ENCODE peak calls at places on chromosomes 12 and 14, in eight cellular contexts. One of them, this sample, is unnamed.
A peak's percentile ranks its signal among the peaks of the same experiment; 100 is the strongest.

GRCh38 chr12:125263385-125263784 is 198.2 kb downstream of the AACS start:
- DNase-seq in body of pancreas: no peak
- DNase-seq in HFF-Myc: no peak
- DNase-seq in epithelial cell of esophagus: no peak
- DNase-seq in astrocyte of the spinal cord: no peak
- DNase-seq in PC-3: no peak
- DNase-seq in lung: no peak
- DNase-seq in GM12864: no peak
- DNase-seq in this sample: no peak

GRCh38 chr12:49912846-49913245 is 9.1 kb upstream of the FAIM2 start:
- DNase-seq in body of pancreas: no peak
- DNase-seq in HFF-Myc: no peak
- DNase-seq in epithelial cell of esophagus: no peak
- DNase-seq in astrocyte of the spinal cord: no peak
- DNase-seq in PC-3: no peak
- DNase-seq in lung: no peak
- DNase-seq in GM12864: no peak
- DNase-seq in this sample: no peak

GRCh38 chr12:129617849-129618248 is 286.0 kb downstream of the TMEM132D start:
- DNase-seq in body of pancreas: no peak
- DNase-seq in HFF-Myc: no peak
- DNase-seq in epithelial cell of esophagus: no peak
- DNase-seq in astrocyte of the spinal cord: no peak
- DNase-seq in PC-3: no peak
- DNase-seq in lung: no peak
- DNase-seq in GM12864: no peak
- DNase-seq in this sample: no peak

GRCh38 chr14:75427126-75427481 is 718 bp upstream of the JDP2 start:
- DNase-seq in body of pancreas: no peak
- DNase-seq in HFF-Myc: no peak
- DNase-seq in epithelial cell of esophagus: no peak
- DNase-seq in astrocyte of the spinal cord: no peak
- DNase-seq in PC-3: no peak
- DNase-seq in lung: no peak
- DNase-seq in GM12864: no peak
- DNase-seq in this sample: no peak

GRCh38 chr14:65131176-65131765 is 29.0 kb upstream of the MAX start:
- DNase-seq in body of pancreas: no peak
- DNase-seq in HFF-Myc: peak; percentile 32
- DNase-seq in epithelial cell of esophagus: peak; percentile 81
- DNase-seq in astrocyte of the spinal cord: peak; percentile 21
- DNase-seq in PC-3: peak; percentile 77
- DNase-seq in lung: no peak
- DNase-seq in GM12864: no peak
- DNase-seq in this sample: peak; percentile 32

GRCh38 chr12:76804435-76804976 is 40.6 kb downstream of the ZDHHC17 start:
- DNase-seq in body of pancreas: no peak
- DNase-seq in HFF-Myc: no peak
- DNase-seq in epithelial cell of esophagus: no peak
- DNase-seq in astrocyte of the spinal cord: no peak
- DNase-seq in PC-3: no peak
- DNase-seq in lung: no peak
- DNase-seq in GM12864: no peak
- DNase-seq in this sample: no peak

GRCh38 chr12:16606201-16606849 is 363 bp upstream of the LMO3 start:
- DNase-seq in body of pancreas: peak; percentile 61
- DNase-seq in HFF-Myc: no peak
- DNase-seq in epithelial cell of esophagus: peak; percentile 47
- DNase-seq in astrocyte of the spinal cord: peak; percentile 34
- DNase-seq in PC-3: peak; percentile 25
- DNase-seq in lung: peak; percentile 59
- DNase-seq in GM12864: no peak
- DNase-seq in this sample: no peak

GRCh38 chr12:25420116-25420515 is 133.0 kb downstream of the LMNTD1 start:
- DNase-seq in body of pancreas: no peak
- DNase-seq in HFF-Myc: no peak
- DNase-seq in epithelial cell of esophagus: no peak
- DNase-seq in astrocyte of the spinal cord: no peak
- DNase-seq in PC-3: no peak
- DNase-seq in lung: no peak
- DNase-seq in GM12864: no peak
- DNase-seq in this sample: no peak

GRCh38 chr14:26984318-26985177 is 386.7 kb upstream of the NOVA1 start:
- DNase-seq in body of pancreas: peak; percentile 72
- DNase-seq in HFF-Myc: peak; percentile 27
- DNase-seq in epithelial cell of esophagus: peak; percentile 61
- DNase-seq in astrocyte of the spinal cord: peak; percentile 73
- DNase-seq in PC-3: peak; percentile 78
- DNase-seq in lung: peak; percentile 55
- DNase-seq in GM12864: no peak
- DNase-seq in this sample: peak; percentile 31

GRCh38 chr14:60165547-60165876 is 314 bp upstream of the DHRS7 start:
- DNase-seq in body of pancreas: no peak
- DNase-seq in HFF-Myc: no peak
- DNase-seq in epithelial cell of esophagus: no peak
- DNase-seq in astrocyte of the spinal cord: no peak
- DNase-seq in PC-3: no peak
- DNase-seq in lung: no peak
- DNase-seq in GM12864: no peak
- DNase-seq in this sample: no peak

GRCh38 chr12:93812616-93813015 is 135.4 kb downstream of the CRADD start:
- DNase-seq in body of pancreas: no peak
- DNase-seq in HFF-Myc: peak; percentile 52
- DNase-seq in epithelial cell of esophagus: no peak
- DNase-seq in astrocyte of the spinal cord: no peak
- DNase-seq in PC-3: no peak
- DNase-seq in lung: no peak
- DNase-seq in GM12864: no peak
- DNase-seq in this sample: no peak

GRCh38 chr12:26126340-26127284 is 1.8 kb upstream of the BHLHE41 start:
- DNase-seq in body of pancreas: peak; percentile 87
- DNase-seq in HFF-Myc: no peak
- DNase-seq in epithelial cell of esophagus: peak; percentile 86
- DNase-seq in astrocyte of the spinal cord: peak; percentile 83
- DNase-seq in PC-3: peak; percentile 94
- DNase-seq in lung: peak; percentile 78
- DNase-seq in GM12864: no peak
- DNase-seq in this sample: no peak

GRCh38 chr14:53278602-53279506 is 125.7 kb upstream of the DDHD1 start:
- DNase-seq in body of pancreas: no peak
- DNase-seq in HFF-Myc: peak; percentile 50
- DNase-seq in epithelial cell of esophagus: peak; percentile 89
- DNase-seq in astrocyte of the spinal cord: peak; percentile 76
- DNase-seq in PC-3: peak; percentile 86
- DNase-seq in lung: no peak
- DNase-seq in GM12864: no peak
- DNase-seq in this sample: peak; percentile 38

GRCh38 chr12:75447695-75448393 is 32.7 kb upstream of the GLIPR1 start:
- DNase-seq in body of pancreas: no peak
- DNase-seq in HFF-Myc: no peak
- DNase-seq in epithelial cell of esophagus: peak; percentile 39
- DNase-seq in astrocyte of the spinal cord: no peak
- DNase-seq in PC-3: peak; percentile 71
- DNase-seq in lung: no peak
- DNase-seq in GM12864: no peak
- DNase-seq in this sample: no peak

GRCh38 chr12:90896164-90896563 is 58.8 kb downstream of the CCER1 start:
- DNase-seq in body of pancreas: no peak
- DNase-seq in HFF-Myc: peak; percentile 19
- DNase-seq in epithelial cell of esophagus: peak; percentile 72
- DNase-seq in astrocyte of the spinal cord: peak; percentile 73
- DNase-seq in PC-3: peak; percentile 73
- DNase-seq in lung: no peak
- DNase-seq in GM12864: no peak
- DNase-seq in this sample: no peak

GRCh38 chr12:68158427-68158826 is 1.1 kb downstream of the IFNG start:
- DNase-seq in body of pancreas: no peak
- DNase-seq in HFF-Myc: peak; percentile 16
- DNase-seq in epithelial cell of esophagus: peak; percentile 56
- DNase-seq in astrocyte of the spinal cord: no peak
- DNase-seq in PC-3: peak; percentile 65
- DNase-seq in lung: no peak
- DNase-seq in GM12864: no peak
- DNase-seq in this sample: peak; percentile 46

GRCh38 chr12:53816360-53817020 is 64.7 kb upstream of the CISTR start:
- DNase-seq in body of pancreas: no peak
- DNase-seq in HFF-Myc: no peak
- DNase-seq in epithelial cell of esophagus: peak; percentile 71
- DNase-seq in astrocyte of the spinal cord: no peak
- DNase-seq in PC-3: no peak
- DNase-seq in lung: no peak
- DNase-seq in GM12864: no peak
- DNase-seq in this sample: no peak

GRCh38 chr12:100138048-100138907 is 4.4 kb downstream of the BLTP3B start:
- DNase-seq in body of pancreas: no peak
- DNase-seq in HFF-Myc: no peak
- DNase-seq in epithelial cell of esophagus: peak; percentile 48
- DNase-seq in astrocyte of the spinal cord: peak; percentile 36
- DNase-seq in PC-3: peak; percentile 45
- DNase-seq in lung: no peak
- DNase-seq in GM12864: no peak
- DNase-seq in this sample: no peak
- H3K4me3 ChIP-seq in body of pancreas: no peak overlapping the region
- H3K4me3 ChIP-seq in HFF-Myc: no peak overlapping the region
- H3K4me3 ChIP-seq in epithelial cell of esophagus: no peak overlapping the region
- H3K4me3 ChIP-seq in astrocyte of the spinal cord: no peak overlapping the region
- H3K4me3 ChIP-seq in PC-3: no peak overlapping the region
- H3K4me3 ChIP-seq in lung: no peak overlapping the region
- H3K4me3 ChIP-seq in GM12864: peak overlapping the region; percentile 28
- H3K4me3 ChIP-seq in this sample: no peak overlapping the region

GRCh38 chr12:66199141-66199540 is 10.1 kb downstream of the IRAK3 start:
- DNase-seq in body of pancreas: no peak
- DNase-seq in HFF-Myc: no peak
- DNase-seq in epithelial cell of esophagus: no peak
- DNase-seq in astrocyte of the spinal cord: no peak
- DNase-seq in PC-3: no peak
- DNase-seq in lung: no peak
- DNase-seq in GM12864: no peak
- DNase-seq in this sample: no peak

GRCh38 chr12:66195242-66195641 is 6.2 kb downstream of the IRAK3 start:
- DNase-seq in body of pancreas: no peak
- DNase-seq in HFF-Myc: no peak
- DNase-seq in epithelial cell of esophagus: no peak
- DNase-seq in astrocyte of the spinal cord: no peak
- DNase-seq in PC-3: no peak
- DNase-seq in lung: no peak
- DNase-seq in GM12864: no peak
- DNase-seq in this sample: no peak

GRCh38 chr12:66194122-66194521 is 5.1 kb downstream of the IRAK3 start:
- DNase-seq in body of pancreas: no peak
- DNase-seq in HFF-Myc: no peak
- DNase-seq in epithelial cell of esophagus: no peak
- DNase-seq in astrocyte of the spinal cord: no peak
- DNase-seq in PC-3: no peak
- DNase-seq in lung: no peak
- DNase-seq in GM12864: no peak
- DNase-seq in this sample: no peak

GRCh38 chr12:66197413-66198055 is 8.5 kb downstream of the IRAK3 start:
- DNase-seq in body of pancreas: no peak
- DNase-seq in HFF-Myc: no peak
- DNase-seq in epithelial cell of esophagus: no peak
- DNase-seq in astrocyte of the spinal cord: no peak
- DNase-seq in PC-3: no peak
- DNase-seq in lung: no peak
- DNase-seq in GM12864: no peak
- DNase-seq in this sample: no peak

GRCh38 chr12:66196806-66197205 is 7.8 kb downstream of the IRAK3 start:
- DNase-seq in body of pancreas: no peak
- DNase-seq in HFF-Myc: no peak
- DNase-seq in epithelial cell of esophagus: peak; percentile 15
- DNase-seq in astrocyte of the spinal cord: no peak
- DNase-seq in PC-3: no peak
- DNase-seq in lung: no peak
- DNase-seq in GM12864: peak; percentile 31
- DNase-seq in this sample: no peak
- H3K4me3 ChIP-seq in body of pancreas: no peak overlapping the region
- H3K4me3 ChIP-seq in HFF-Myc: no peak overlapping the region
- H3K4me3 ChIP-seq in epithelial cell of esophagus: no peak overlapping the region
- H3K4me3 ChIP-seq in astrocyte of the spinal cord: no peak overlapping the region
- H3K4me3 ChIP-seq in PC-3: no peak overlapping the region
- H3K4me3 ChIP-seq in lung: no peak overlapping the region
- H3K4me3 ChIP-seq in GM12864: no peak overlapping the region
- H3K4me3 ChIP-seq in this sample: no peak overlapping the region

DNA sequence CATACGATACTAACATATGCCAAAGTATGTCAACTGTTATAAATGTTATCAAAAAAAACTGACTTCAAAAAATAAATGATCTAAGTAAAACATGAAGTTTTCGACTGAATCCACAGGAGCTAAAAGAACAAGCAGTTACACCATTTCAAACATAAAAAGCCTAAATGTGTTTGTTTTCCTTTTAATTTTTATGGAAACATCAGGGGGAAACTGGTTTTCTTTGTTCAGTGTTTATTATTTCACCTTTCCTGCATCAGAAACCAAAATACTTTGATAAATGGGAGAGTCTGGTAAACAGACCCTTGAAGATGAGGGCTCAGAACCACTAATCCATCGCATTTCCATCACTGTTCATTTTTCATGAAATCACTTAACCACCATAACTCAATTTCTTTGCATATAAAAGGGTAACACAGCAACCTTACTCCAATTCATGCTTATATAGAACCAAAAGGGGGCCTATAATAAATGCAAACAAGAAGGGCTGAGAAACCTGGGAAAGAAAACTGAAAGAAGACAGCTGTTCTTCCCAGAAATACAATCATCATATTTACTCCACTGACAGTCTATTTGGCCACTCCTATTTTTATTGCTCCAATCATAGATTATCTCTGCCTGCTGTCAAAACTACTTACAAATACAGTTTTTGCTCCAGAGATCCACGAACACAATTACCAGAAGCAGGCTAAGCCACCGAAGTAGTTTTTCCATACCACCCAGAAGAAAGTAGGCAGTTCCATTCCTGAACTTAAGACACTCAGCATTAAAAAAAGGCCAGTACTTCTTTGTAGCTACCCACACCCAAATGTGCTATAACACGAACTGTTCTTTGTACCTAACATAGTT is 16.9 kb downstream of the FGD6 start:
- DNase-seq in body of pancreas: no peak
- DNase-seq in HFF-Myc: no peak
- DNase-seq in epithelial cell of esophagus: peak; percentile 67
- DNase-seq in astrocyte of the spinal cord: no peak
- DNase-seq in PC-3: no peak
- DNase-seq in lung: no peak
- DNase-seq in GM12864: no peak
- DNase-seq in this sample: no peak
- H3K4me3 ChIP-seq in body of pancreas: no peak overlapping the region
- H3K4me3 ChIP-seq in HFF-Myc: no peak overlapping the region
- H3K4me3 ChIP-seq in epithelial cell of esophagus: peak overlapping the region; percentile 23
- H3K4me3 ChIP-seq in astrocyte of the spinal cord: no peak overlapping the region
- H3K4me3 ChIP-seq in PC-3: peak overlapping the region; percentile 60
- H3K4me3 ChIP-seq in lung: no peak overlapping the region
- H3K4me3 ChIP-seq in GM12864: peak overlapping the region; percentile 35
- H3K4me3 ChIP-seq in this sample: no peak overlapping the region

DNA sequence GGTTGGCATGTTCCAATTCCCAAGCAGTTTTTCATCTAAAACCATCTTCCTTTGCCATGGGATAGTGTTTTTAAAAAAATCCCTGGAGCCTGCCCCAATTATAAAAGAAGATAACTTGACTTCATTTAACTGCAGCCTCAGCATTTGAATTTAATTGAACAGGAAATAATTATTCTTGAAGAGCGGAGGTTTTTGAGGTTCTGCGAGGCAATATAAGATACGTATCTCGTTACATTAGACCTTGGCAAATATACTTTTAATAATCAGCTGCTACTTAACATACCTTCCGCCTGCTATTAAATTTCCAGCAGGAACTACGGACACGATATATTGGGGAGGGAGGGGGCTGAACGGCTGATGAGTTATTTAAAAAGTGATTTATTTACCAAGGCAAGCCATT is 65.1 kb upstream of the HSPB8 start:
- DNase-seq in body of pancreas: no peak
- DNase-seq in HFF-Myc: no peak
- DNase-seq in epithelial cell of esophagus: no peak
- DNase-seq in astrocyte of the spinal cord: no peak
- DNase-seq in PC-3: no peak
- DNase-seq in lung: no peak
- DNase-seq in GM12864: no peak
- DNase-seq in this sample: no peak
- H3K4me3 ChIP-seq in body of pancreas: no peak overlapping the region
- H3K4me3 ChIP-seq in HFF-Myc: no peak overlapping the region
- H3K4me3 ChIP-seq in epithelial cell of esophagus: no peak overlapping the region
- H3K4me3 ChIP-seq in astrocyte of the spinal cord: no peak overlapping the region
- H3K4me3 ChIP-seq in PC-3: no peak overlapping the region
- H3K4me3 ChIP-seq in lung: no peak overlapping the region
- H3K4me3 ChIP-seq in GM12864: no peak overlapping the region
- H3K4me3 ChIP-seq in this sample: no peak overlapping the region

This sample was measured in Jurkat, Clone E6-1.